ENCODE peak calls at places on chromosomes 16 and 17, in six cellular contexts. M, Q, R, I, J and H are unnamed samples.

GRCh38 chr16:2212362-2213324 is 2.0 kb upstream of the BRICD5 start:
- DNase-seq in M (no peak), Q (no peak), R (no peak), J (no peak), I (peak), H (no peak)

GRCh38 chr17:80219013-80219776 is 938 bp downstream of the SGSH start:
- DNase-seq in M (peak), R (peak), J (peak), I (peak), Q (peak), H (peak)

GRCh38 chr16:5396880-5397279 is 299.3 kb upstream of the EEF2KMT start:
- DNase-seq in J (no peak), M (no peak), Q (no peak), I (no peak), R (no peak), H (no peak)

GRCh38 chr17:80424878-80425765 is 10.2 kb downstream of the ENDOV start:
- DNase-seq in R (no peak), Q (no peak), J (no peak), M (peak), I (no peak), H (no peak)

GRCh38 chr17:58007781-58008706 is 998 bp upstream of the SRSF1 start:
- DNase-seq in M (no peak), I (no peak), Q (no peak), J (peak), R (no peak), H (no peak)

GRCh38 chr16:17724242-17724898 is 253.6 kb upstream of the XYLT1 start:
- DNase-seq in J (peak), M (no peak), Q (no peak), I (no peak), R (no peak), H (no peak)

GRCh38 chr16:50311134-50311528 is 44.8 kb downstream of the ADCY7 start:
- DNase-seq in M (no peak), R (no peak), Q (no peak), J (no peak), I (no peak), H (peak)

GRCh38 chr16:86919073-86919472 is 340.7 kb downstream of the FOXL1 start:
- DNase-seq in I (no peak), R (no peak), M (no peak), J (no peak), Q (no peak), H (no peak)

GRCh38 chr17:8563981-8564602 is 66.4 kb downstream of the MYH10 start:
- DNase-seq in J (peak), Q (no peak), R (peak), I (no peak), M (no peak), H (peak)

GRCh38 chr16:58640949-58641348 is 11.3 kb upstream of the CNOT1 start:
- DNase-seq in Q (no peak), R (no peak), J (no peak), M (no peak), I (no peak), H (no peak)